ENCODE peak calls at places on chromosomes 5 and 9, in nine cellular contexts. M is GM23248, T is GM23338, D is OCI-LY7, I is hepatocyte, G is SK-N-SH, Y is neural progenitor cell, F is MM.1S, K is HCT116. V is an unnamed sample.

GRCh38 chr9:123925820-123926219 is 4.1 kb downstream of the DENND1A start:
- DNase-seq in G (no peak), D (no peak), F (no peak), T (no peak), M (peak), K (no peak), I (no peak), Y (no peak), V (peak)

GRCh38 chr5:172076783-172077244 is 70.4 kb upstream of the FBXW11 start:
- DNase-seq in T (peak), Y (peak), D (no peak), F (no peak), G (no peak), K (no peak), I (no peak), M (peak), V (no peak)

GRCh38 chr5:12691330-12691729 is 787.1 kb upstream of the CTNND2 start:
- DNase-seq in T (no peak), G (no peak), K (no peak), F (no peak), I (peak), M (no peak), Y (peak), D (no peak), V (peak)

GRCh38 chr5:32687167-32687831 is 23.8 kb upstream of the NPR3 start:
- DNase-seq in T (no peak), K (no peak), M (peak), G (peak), I (no peak), F (no peak), D (no peak), Y (no peak), V (no peak)

GRCh38 chr5:133421394-133421793 is 190.9 kb downstream of the FSTL4 start:
- DNase-seq in F (no peak), K (no peak), M (peak), I (peak), G (peak), D (peak), Y (peak), T (peak), V (peak)

GRCh38 chr5:3226171-3226570 is 369.5 kb upstream of the IRX1 start:
- DNase-seq in D (no peak), I (no peak), Y (no peak), G (no peak), T (no peak), F (no peak), M (peak), K (no peak), V (no peak)

GRCh38 chr5:101136454-101136853 is 233.4 kb upstream of the ST8SIA4 start:
- DNase-seq in Y (no peak), I (no peak), D (no peak), M (no peak), K (no peak), T (no peak), G (no peak), F (no peak), V (peak)

GRCh38 chr5:178625679-178626483 is 969 bp downstream of the CLK4 start:
- DNase-seq in T (peak), D (peak), Y (no peak), K (no peak), M (peak), F (peak), I (no peak), G (peak), V (peak)

GRCh38 chr5:173472784-173473278 is 143.6 kb downstream of the BOD1 start:
- DNase-seq in G (no peak), Y (no peak), K (no peak), D (no peak), F (no peak), I (no peak), M (peak), T (no peak), V (no peak)

GRCh38 chr9:81375461-81376100 is 313.8 kb downstream of the TLE1 start:
- DNase-seq in K (no peak), I (no peak), F (no peak), G (no peak), Y (no peak), T (no peak), M (no peak), D (no peak), V (no peak)

GRCh38 chr5:176658817-176659216 is 11.5 kb downstream of the TSPAN17 start:
- DNase-seq in I (no peak), M (peak), K (no peak), Y (no peak), T (no peak), F (peak), G (no peak), D (no peak), V (no peak)

GRCh38 chr9:10479172-10479571 is 133.6 kb downstream of the PTPRD start:
- DNase-seq in K (no peak), D (no peak), F (no peak), I (peak), Y (peak), M (peak), G (peak), T (peak), V (peak)

GRCh38 chr9:72509053-72509452 is 12.4 kb upstream of the TMC1 start:
- DNase-seq in I (no peak), K (no peak), G (no peak), F (no peak), Y (no peak), T (no peak), D (no peak), M (peak), V (peak)

GRCh38 chr9:5834214-5834613 is 1.3 kb upstream of the ERMP1 start:
- DNase-seq in I (no peak), F (no peak), G (no peak), Y (no peak), T (no peak), D (peak), K (no peak), M (no peak), V (no peak)

GRCh38 chr9:4946937-4947336 is 38.1 kb upstream of the JAK2 start:
- DNase-seq in D (no peak), Y (no peak), F (no peak), T (no peak), M (no peak), K (no peak), G (no peak), I (no peak), V (no peak)

GRCh38 chr5:89728750-89729149 is 680.8 kb downstream of the CETN3 start:
- DNase-seq in T (no peak), K (no peak), G (no peak), D (no peak), I (no peak), Y (no peak), M (peak), F (no peak), V (no peak)

GRCh38 chr5:59266410-59266809 is 627.1 kb downstream of the PDE4D start:
- DNase-seq in Y (no peak), T (no peak), K (no peak), I (peak), D (no peak), M (no peak), G (no peak), F (no peak), V (no peak)

GRCh38 chr9:122806661-122807060 is 6.7 kb downstream of the OR1K1 start:
- DNase-seq in M (no peak), T (no peak), Y (no peak), G (no peak), F (no peak), D (no peak), I (no peak), K (no peak), V (no peak)

GRCh38 chr5:33679791-33680190 is 212.0 kb downstream of the ADAMTS12 start:
- DNase-seq in D (no peak), F (no peak), Y (no peak), T (no peak), M (peak), I (no peak), G (no peak), K (no peak), V (no peak)

GRCh38 chr9:23587433-23587832 is 238.6 kb downstream of the ELAVL2 start:
- DNase-seq in I (no peak), Y (no peak), D (no peak), F (peak), K (no peak), M (no peak), G (no peak), T (no peak), V (no peak)

GRCh38 chr5:157106668-157107461 is 2.0 kb downstream of the HAVCR2 start:
- DNase-seq in D (peak), Y (no peak), G (no peak), K (no peak), I (no peak), T (no peak), F (no peak), M (peak), V (no peak)

GRCh38 chr9:112771359-112772214 is 21.0 kb downstream of the SNX30 start:
- DNase-seq in M (no peak), T (no peak), D (no peak), K (no peak), I (no peak), F (no peak), Y (no peak), G (no peak), V (no peak)

GRCh38 chr9:10268500-10269485 is 344.0 kb downstream of the PTPRD start:
- DNase-seq in G (peak), I (peak), Y (peak), M (peak), K (no peak), F (peak), T (peak), D (peak), V (peak)

GRCh38 chr9:136697146-136697820 is 10.0 kb upstream of the AGPAT2 start:
- DNase-seq in M (no peak), K (no peak), I (peak), Y (no peak), F (no peak), D (no peak), G (no peak), T (no peak), V (no peak)

GRCh38 chr9:113484258-113484730 is 20.8 kb downstream of the RGS3 start:
- DNase-seq in M (no peak), F (no peak), I (no peak), G (peak), K (no peak), Y (no peak), T (no peak), D (no peak), V (no peak)

GRCh38 chr5:43409809-43410271 is 2.4 kb downstream of the CCL28 start:
- DNase-seq in D (no peak), G (no peak), K (no peak), I (no peak), F (no peak), Y (no peak), T (no peak), M (no peak), V (no peak)

GRCh38 chr9:98328141-98328540 is 72.7 kb upstream of the TBC1D2 start:
- DNase-seq in T (no peak), I (no peak), Y (no peak), M (no peak), F (no peak), D (no peak), G (no peak), K (no peak), V (no peak)

GRCh38 chr9:69027355-69028097 is 8.0 kb upstream of the FXN start:
- DNase-seq in Y (peak), F (peak), K (peak), T (peak), I (peak), G (peak), M (peak), D (peak), V (peak)

GRCh38 chr9:2413196-2413840 is 208.3 kb upstream of the VLDLR start:
- DNase-seq in Y (no peak), G (no peak), T (no peak), K (no peak), D (no peak), M (peak), I (no peak), F (no peak), V (no peak)

GRCh38 chr9:100856238-100856637 is 172.3 kb upstream of the PLPPR1 start:
- DNase-seq in T (no peak), G (no peak), I (no peak), M (no peak), K (no peak), Y (no peak), F (no peak), D (no peak), V (no peak)

GRCh38 chr5:181218795-181219124 is 4.3 kb upstream of the TRIM41 start:
- DNase-seq in Y (no peak), K (no peak), D (no peak), T (peak), G (no peak), I (no peak), F (peak), M (peak), V (no peak)

GRCh38 chr9:2962471-2963172 is 118.7 kb upstream of the PUM3 start:
- DNase-seq in Y (no peak), G (no peak), T (no peak), F (no peak), I (no peak), K (no peak), M (no peak), D (no peak), V (no peak)

GRCh38 chr5:58921106-58921505 is 338.2 kb downstream of the RAB3C start:
- DNase-seq in I (no peak), M (no peak), D (no peak), Y (no peak), K (no peak), T (no peak), G (no peak), F (no peak), V (no peak)

GRCh38 chr5:168073991-168074800 is 217.2 kb upstream of the WWC1 start:
- DNase-seq in T (no peak), M (peak), Y (no peak), F (no peak), G (no peak), D (no peak), I (no peak), K (no peak), V (no peak)

DNA sequence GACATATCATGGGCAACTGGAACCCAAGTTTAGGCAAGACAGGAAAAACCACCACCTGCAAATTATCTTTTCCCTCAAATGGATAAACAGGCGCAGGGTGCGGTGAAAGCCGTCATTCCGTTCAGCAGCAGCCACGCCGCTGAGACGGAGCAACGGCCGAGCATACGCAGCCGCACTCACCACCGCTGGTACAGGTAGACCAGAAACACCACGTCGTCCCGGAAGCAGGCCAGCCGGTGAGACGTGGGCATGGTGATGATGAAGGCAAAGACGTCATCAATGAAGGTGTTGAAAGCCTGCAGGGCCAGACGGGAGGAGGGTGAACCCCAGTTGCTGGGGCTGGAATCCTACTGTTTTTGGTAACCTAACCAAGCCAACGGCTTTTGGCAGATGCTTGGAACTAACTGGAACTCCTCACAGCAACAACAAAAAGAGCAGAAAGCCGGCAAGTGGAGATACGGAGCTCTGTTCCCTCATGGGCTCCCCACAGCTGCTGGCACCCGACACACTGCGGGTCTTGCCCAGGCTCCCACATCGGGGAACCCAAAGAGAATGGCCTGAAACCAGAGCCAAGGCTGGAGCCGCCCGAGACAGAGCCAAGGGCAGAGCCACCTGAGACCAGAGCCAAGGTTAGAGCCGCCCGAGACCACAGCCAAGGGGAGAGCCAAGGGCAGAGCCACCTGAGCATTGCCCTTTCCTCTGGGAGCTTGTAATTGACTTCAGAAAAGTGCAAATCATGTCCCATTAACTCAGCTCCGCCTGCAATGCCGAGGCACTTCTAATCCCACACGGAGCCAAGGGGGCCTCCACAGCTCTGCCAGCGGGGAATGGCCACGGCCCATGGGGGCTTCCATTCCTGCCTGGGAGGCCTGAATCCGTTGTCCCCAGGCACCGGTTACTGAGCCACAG is 24.2 kb downstream of the CLPTM1L start:
- DNase-seq in F (peak), K (no peak), Y (no peak), T (no peak), D (no peak), M (no peak), G (no peak), I (no peak), V (no peak)
- TF ChIP-seq EZH2phosphoT487 in F (no peak), K (no peak), Y (no peak), T (no peak), D (no peak), M (no peak), G (no peak), I (no peak), V (no peak)

GRCh38 chr5:132202711-132203463 is 24.8 kb downstream of the P4HA2 start:
- DNase-seq in D (peak), K (no peak), Y (no peak), T (no peak), G (no peak), I (no peak), M (peak), F (no peak), V (no peak)

GRCh38 chr5:132203464-132203818 is 24.2 kb downstream of the P4HA2 start:
- DNase-seq in Y (no peak), I (no peak), G (no peak), T (no peak), M (peak), D (no peak), K (no peak), F (no peak), V (no peak)

GRCh38 chr5:132204330-132204729 is 23.3 kb downstream of the P4HA2 start:
- DNase-seq in D (no peak), Y (no peak), I (no peak), K (no peak), M (no peak), G (no peak), F (no peak), T (no peak), V (no peak)

GRCh38 chr5:132204736-132205135 is 22.9 kb downstream of the P4HA2 start:
- DNase-seq in F (no peak), Y (no peak), D (no peak), M (no peak), T (no peak), K (no peak), G (no peak), I (no peak), V (no peak)

DNA sequence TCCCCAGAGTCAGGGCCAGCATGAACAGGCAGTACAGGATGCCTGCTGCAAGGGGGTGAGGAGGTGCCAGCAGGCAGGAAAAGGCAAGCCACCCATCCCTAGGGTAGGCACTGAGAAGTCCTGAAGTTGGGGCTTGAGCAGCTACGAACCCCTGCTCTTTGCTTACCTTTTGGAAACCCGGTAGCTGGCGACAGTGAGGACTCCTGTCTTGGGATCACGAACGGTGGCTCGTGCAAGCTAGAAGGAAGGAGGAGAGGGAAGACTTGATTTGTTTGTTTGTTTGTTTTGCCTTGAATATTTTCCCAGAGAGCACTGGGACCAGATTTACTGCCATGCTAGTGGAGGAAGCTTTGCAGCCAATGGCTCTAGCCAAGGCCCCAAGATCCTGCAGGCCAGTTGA is 23.7 kb downstream of the P4HA2 start:
- DNase-seq in M (no peak), T (no peak), K (no peak), I (no peak), F (no peak), Y (no peak), G (no peak), D (no peak), V (no peak)
- H3K27ac ChIP-seq in M (peak), T (no peak), K (no peak), I (no peak), F (no peak), Y (no peak), G (no peak), D (peak), V (no peak)

DNA sequence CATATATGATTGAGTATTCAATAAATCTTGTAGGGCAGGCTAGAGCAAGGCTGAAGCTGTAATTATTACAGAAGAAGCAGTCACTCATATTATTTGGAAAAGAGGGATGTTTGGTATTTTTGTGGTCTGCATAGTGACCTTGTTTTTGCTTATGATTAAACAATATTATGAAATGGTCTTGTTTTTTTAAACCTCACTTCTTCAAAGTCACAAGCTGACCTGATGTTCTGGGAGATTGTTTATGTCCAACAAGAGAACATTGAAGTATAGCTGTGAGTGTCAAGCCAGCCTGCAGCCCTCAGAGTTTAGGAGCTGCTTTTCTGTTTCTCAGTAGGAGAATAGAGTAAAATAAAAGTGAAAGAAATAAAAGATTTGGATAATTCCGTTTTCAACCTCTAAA is 342.2 kb downstream of the LRRC70 start:
- DNase-seq in T (no peak), D (no peak), Y (no peak), K (no peak), I (no peak), G (no peak), F (no peak), M (no peak), V (no peak)
- TF ChIP-seq EZH2phosphoT487 in T (no peak), D (no peak), Y (no peak), K (no peak), I (no peak), G (no peak), F (no peak), M (no peak), V (no peak)

GRCh38 chr5:142703153-142703552 is 17.3 kb upstream of the FGF1 start:
- DNase-seq in M (no peak), T (peak), F (no peak), D (no peak), Y (no peak), I (no peak), K (no peak), G (no peak), V (no peak)
- H3K27ac ChIP-seq in M (no peak), T (peak), F (no peak), D (no peak), Y (no peak), I (no peak), K (no peak), G (no peak), V (no peak)

GRCh38 chr9:88742483-88742882 is 207.5 kb downstream of the NXNL2 start:
- DNase-seq in Y (no peak), G (no peak), F (no peak), K (no peak), T (no peak), I (peak), D (no peak), M (peak), V (peak)
- TF ChIP-seq EZH2phosphoT487 in Y (no peak), G (no peak), F (no peak), K (no peak), T (no peak), I (no peak), D (no peak), M (no peak), V (no peak)

GRCh38 chr9:131400627-131401026 is 6.7 kb downstream of the PRRC2B start:
- DNase-seq in F (no peak), Y (no peak), D (no peak), T (no peak), M (no peak), I (no peak), G (no peak), K (no peak), V (no peak)
- H3K27ac ChIP-seq in F (no peak), Y (peak), D (no peak), T (peak), M (no peak), I (no peak), G (no peak), K (no peak), V (no peak)

GRCh38 chr9:93820667-93821306 is 134.4 kb downstream of the BARX1 start:
- DNase-seq in G (peak), T (peak), I (no peak), D (no peak), M (no peak), F (no peak), Y (peak), K (no peak), V (peak)
- TF ChIP-seq EZH2phosphoT487 in G (no peak), T (no peak), I (no peak), D (no peak), M (no peak), F (no peak), Y (no peak), K (no peak), V (no peak)

GRCh38 chr9:34717996-34718614 is 8.2 kb upstream of the CCL21 start:
- DNase-seq in F (no peak), M (no peak), I (no peak), K (no peak), G (no peak), Y (no peak), T (no peak), D (no peak), V (no peak)
- H3K27ac ChIP-seq in F (no peak), M (no peak), I (no peak), K (no peak), G (no peak), Y (no peak), T (no peak), D (no peak), V (no peak)

GRCh38 chr9:21970800-21971620 is 23.2 kb downstream of the CDKN2A start:
- DNase-seq in Y (peak), T (peak), D (no peak), F (no peak), M (peak), K (no peak), G (no peak), I (peak), V (no peak)
- TF ChIP-seq EZH2phosphoT487 in Y (peak), T (peak), D (no peak), F (no peak), M (no peak), K (no peak), G (no peak), I (peak), V (no peak)

V was measured in PC-3.